ENCODE peak calls at places on chromosome 20, in six cellular contexts. One of them, this sample, is unnamed.

GRCh38 chr20:50516180-50516934 is 6.2 kb downstream of the PTPN1 start:
- DNase-seq in breast epithelium: no peak
- DNase-seq in AG04450: no peak
- DNase-seq in GM12865: peak; percentile 82
- DNase-seq in colonic mucosa: no peak
- DNase-seq in pancreas: no peak
- DNase-seq in this sample: no peak

GRCh38 chr20:11362450-11362849 is 555.2 kb upstream of the BTBD3 start:
- DNase-seq in GM12865: no peak
- DNase-seq in colonic mucosa: no peak
- DNase-seq in AG04450: no peak
- DNase-seq in breast epithelium: no peak
- DNase-seq in pancreas: no peak
- DNase-seq in this sample: no peak

GRCh38 chr20:18165553-18165952 is 27.9 kb downstream of the KAT14 start:
- DNase-seq in colonic mucosa: no peak
- DNase-seq in pancreas: no peak
- DNase-seq in breast epithelium: no peak
- DNase-seq in AG04450: no peak
- DNase-seq in GM12865: no peak
- DNase-seq in this sample: no peak

GRCh38 chr20:57259179-57260021 is 7.0 kb downstream of the BMP7 start:
- DNase-seq in GM12865: no peak
- DNase-seq in colonic mucosa: no peak
- DNase-seq in AG04450: no peak
- DNase-seq in pancreas: no peak
- DNase-seq in breast epithelium: no peak
- DNase-seq in this sample: no peak

GRCh38 chr20:52889225-52889624 is 82.9 kb upstream of the TSHZ2 start:
- DNase-seq in AG04450: no peak
- DNase-seq in GM12865: no peak
- DNase-seq in breast epithelium: no peak
- DNase-seq in pancreas: no peak
- DNase-seq in colonic mucosa: no peak
- DNase-seq in this sample: no peak

GRCh38 chr20:63529861-63530787 is 7.1 kb downstream of the PTK6 start:
- DNase-seq in GM12865: no peak
- DNase-seq in colonic mucosa: peak; percentile 18
- DNase-seq in AG04450: no peak
- DNase-seq in pancreas: no peak
- DNase-seq in breast epithelium: no peak
- DNase-seq in this sample: no peak

GRCh38 chr20:53972179-53972578 is 98.2 kb downstream of the BCAS1 start:
- DNase-seq in breast epithelium: no peak
- DNase-seq in colonic mucosa: no peak
- DNase-seq in GM12865: no peak
- DNase-seq in pancreas: no peak
- DNase-seq in AG04450: no peak
- DNase-seq in this sample: no peak

GRCh38 chr20:33791959-33792597 is 19.1 kb upstream of the CHMP4B start:
- DNase-seq in colonic mucosa: peak; percentile 69
- DNase-seq in pancreas: no peak
- DNase-seq in GM12865: peak; percentile 55
- DNase-seq in breast epithelium: no peak
- DNase-seq in AG04450: no peak
- DNase-seq in this sample: peak; percentile 86

GRCh38 chr20:63048516-63049190 is 41.9 kb upstream of the BHLHE23 start:
- DNase-seq in AG04450: no peak
- DNase-seq in colonic mucosa: no peak
- DNase-seq in breast epithelium: no peak
- DNase-seq in pancreas: no peak
- DNase-seq in GM12865: no peak
- DNase-seq in this sample: no peak

GRCh38 chr20:63241272-63241671 is 5.6 kb downstream of the BIRC7 start:
- DNase-seq in breast epithelium: no peak
- DNase-seq in pancreas: no peak
- DNase-seq in GM12865: no peak
- DNase-seq in AG04450: no peak
- DNase-seq in colonic mucosa: no peak
- DNase-seq in this sample: no peak

GRCh38 chr20:24987244-24987643 is 5.3 kb downstream of the APMAP start:
- DNase-seq in GM12865: no peak
- DNase-seq in pancreas: no peak
- DNase-seq in colonic mucosa: no peak
- DNase-seq in AG04450: no peak
- DNase-seq in breast epithelium: no peak
- DNase-seq in this sample: no peak

GRCh38 chr20:53621482-53622246 is 28.0 kb upstream of the ZNF217 start:
- DNase-seq in colonic mucosa: peak; percentile 67
- DNase-seq in breast epithelium: no peak
- DNase-seq in AG04450: no peak
- DNase-seq in pancreas: peak; percentile 60
- DNase-seq in GM12865: peak; percentile 61
- DNase-seq in this sample: peak; percentile 87

GRCh38 chr20:5735845-5736530 is 14.2 kb upstream of the SHLD1 start:
- DNase-seq in GM12865: no peak
- DNase-seq in pancreas: no peak
- DNase-seq in AG04450: no peak
- DNase-seq in colonic mucosa: peak; percentile 45
- DNase-seq in breast epithelium: no peak
- DNase-seq in this sample: no peak

GRCh38 chr20:37938954-37939353 is 36.0 kb downstream of the VSTM2L start:
- DNase-seq in pancreas: no peak
- DNase-seq in colonic mucosa: no peak
- DNase-seq in GM12865: no peak
- DNase-seq in AG04450: no peak
- DNase-seq in breast epithelium: peak; percentile 35
- DNase-seq in this sample: no peak

GRCh38 chr20:62411479-62412193 is 4.6 kb upstream of the CABLES2 start:
- DNase-seq in AG04450: no peak
- DNase-seq in GM12865: no peak
- DNase-seq in pancreas: no peak
- DNase-seq in colonic mucosa: peak; percentile 67
- DNase-seq in breast epithelium: no peak
- DNase-seq in this sample: no peak

GRCh38 chr20:44039741-44040140 is 125.1 kb downstream of the TOX2 start:
- DNase-seq in GM12865: no peak
- DNase-seq in pancreas: no peak
- DNase-seq in AG04450: no peak
- DNase-seq in breast epithelium: no peak
- DNase-seq in colonic mucosa: no peak
- DNase-seq in this sample: no peak

GRCh38 chr20:51752343-51752951 is 15.7 kb downstream of the ATP9A start:
- DNase-seq in colonic mucosa: no peak
- DNase-seq in pancreas: no peak
- DNase-seq in breast epithelium: no peak
- DNase-seq in AG04450: peak; percentile 69
- DNase-seq in GM12865: no peak
- DNase-seq in this sample: peak; percentile 47

GRCh38 chr20:2986466-2986865 is 57.0 kb upstream of the GNRH2 start:
- DNase-seq in GM12865: peak; percentile 9
- DNase-seq in breast epithelium: no peak
- DNase-seq in colonic mucosa: no peak
- DNase-seq in AG04450: no peak
- DNase-seq in pancreas: no peak
- DNase-seq in this sample: no peak

GRCh38 chr20:24097051-24097450 is 108.5 kb upstream of the GGTLC1 start:
- DNase-seq in pancreas: no peak
- DNase-seq in colonic mucosa: no peak
- DNase-seq in AG04450: no peak
- DNase-seq in breast epithelium: no peak
- DNase-seq in GM12865: no peak
- DNase-seq in this sample: no peak

GRCh38 chr20:50982372-50982771 is 23.8 kb downstream of the MOCS3 start:
- DNase-seq in AG04450: no peak
- DNase-seq in pancreas: no peak
- DNase-seq in GM12865: no peak
- DNase-seq in colonic mucosa: peak; percentile 75
- DNase-seq in breast epithelium: peak; percentile 86
- DNase-seq in this sample: peak; percentile 77

GRCh38 chr20:33281550-33282146 is 1.4 kb upstream of the BPIFB1 start:
- DNase-seq in pancreas: no peak
- DNase-seq in colonic mucosa: no peak
- DNase-seq in AG04450: no peak
- DNase-seq in GM12865: no peak
- DNase-seq in breast epithelium: no peak
- DNase-seq in this sample: peak; percentile 75

GRCh38 chr20:13515291-13515690 is 123.4 kb downstream of the TASP1 start:
- DNase-seq in colonic mucosa: no peak
- DNase-seq in pancreas: no peak
- DNase-seq in AG04450: no peak
- DNase-seq in breast epithelium: no peak
- DNase-seq in GM12865: no peak
- DNase-seq in this sample: no peak

GRCh38 chr20:63712191-63712590 is 4.4 kb downstream of the ZGPAT start:
- DNase-seq in GM12865: no peak
- DNase-seq in breast epithelium: no peak
- DNase-seq in colonic mucosa: no peak
- DNase-seq in AG04450: no peak
- DNase-seq in pancreas: no peak
- DNase-seq in this sample: no peak

GRCh38 chr20:33211817-33212424 is 5.2 kb upstream of the BPIFA3 start:
- DNase-seq in GM12865: peak; percentile 71
- DNase-seq in AG04450: no peak
- DNase-seq in colonic mucosa: peak; percentile 26
- DNase-seq in breast epithelium: no peak
- DNase-seq in pancreas: peak; percentile 77
- DNase-seq in this sample: peak; percentile 85

GRCh38 chr20:33933469-33933909 is 60.2 kb upstream of the RALY start:
- DNase-seq in colonic mucosa: peak; percentile 66
- DNase-seq in breast epithelium: peak; percentile 61
- DNase-seq in AG04450: no peak
- DNase-seq in GM12865: peak; percentile 84
- DNase-seq in pancreas: peak; percentile 62
- DNase-seq in this sample: peak; percentile 63

GRCh38 chr20:38143646-38144554 is 21.2 kb downstream of the TGM2 start:
- DNase-seq in GM12865: no peak
- DNase-seq in breast epithelium: no peak
- DNase-seq in pancreas: peak; percentile 69
- DNase-seq in AG04450: peak; percentile 48
- DNase-seq in colonic mucosa: peak; percentile 88
- DNase-seq in this sample: peak; percentile 90

GRCh38 chr20:51456511-51457280 is 85.8 kb downstream of the NFATC2 start:
- DNase-seq in breast epithelium: peak; percentile 97
- DNase-seq in AG04450: peak; percentile 94
- DNase-seq in pancreas: peak; percentile 94
- DNase-seq in GM12865: no peak
- DNase-seq in colonic mucosa: peak; percentile 95
- DNase-seq in this sample: peak; percentile 99

GRCh38 chr20:35319206-35320197 is 27.3 kb upstream of the FAM83C start:
- DNase-seq in GM12865: no peak
- DNase-seq in AG04450: no peak
- DNase-seq in pancreas: no peak
- DNase-seq in colonic mucosa: no peak
- DNase-seq in breast epithelium: no peak
- DNase-seq in this sample: no peak

GRCh38 chr20:43824699-43825402 is 89.8 kb upstream of the TOX2 start:
- DNase-seq in colonic mucosa: peak; percentile 17
- DNase-seq in GM12865: peak; percentile 70
- DNase-seq in pancreas: no peak
- DNase-seq in AG04450: no peak
- DNase-seq in breast epithelium: no peak
- DNase-seq in this sample: peak; percentile 19

GRCh38 chr20:36467076-36467999 is 74.0 kb upstream of the MYL9 start:
- DNase-seq in breast epithelium: no peak
- DNase-seq in GM12865: peak; percentile 84
- DNase-seq in pancreas: no peak
- DNase-seq in AG04450: no peak
- DNase-seq in colonic mucosa: peak; percentile 83
- DNase-seq in this sample: peak; percentile 69
- TF ChIP-seq CTCF in breast epithelium: no peak
- TF ChIP-seq CTCF in GM12865: no peak
- TF ChIP-seq CTCF in pancreas: no peak
- TF ChIP-seq CTCF in AG04450: no peak
- TF ChIP-seq CTCF in colonic mucosa: no peak
- TF ChIP-seq CTCF in this sample: no peak

DNA sequence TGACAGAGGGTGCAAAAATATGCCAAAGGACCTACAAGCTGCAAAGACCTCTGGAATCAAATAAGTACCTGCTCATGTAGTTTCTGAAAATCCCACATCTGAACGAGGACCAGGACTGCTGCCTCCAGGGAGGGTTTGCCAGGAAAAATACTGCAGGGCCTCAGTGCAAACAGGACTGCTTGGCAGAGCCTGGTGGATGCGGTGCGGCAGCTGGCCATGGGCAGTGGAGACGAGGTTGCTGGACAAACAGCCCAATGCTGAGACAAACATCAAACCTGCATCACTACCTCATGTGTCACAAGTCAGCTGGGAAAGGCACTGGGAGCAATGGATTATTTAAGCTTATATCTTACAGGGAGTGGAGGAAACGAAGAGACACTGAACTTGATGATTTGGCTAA is 238.8 kb downstream of the PAX1 start:
- DNase-seq in AG04450: no peak
- DNase-seq in breast epithelium: peak; percentile 57
- DNase-seq in pancreas: no peak
- DNase-seq in colonic mucosa: no peak
- DNase-seq in GM12865: no peak
- DNase-seq in this sample: no peak
- TF ChIP-seq CTCF in AG04450: no peak
- TF ChIP-seq CTCF in breast epithelium: no peak
- TF ChIP-seq CTCF in pancreas: no peak
- TF ChIP-seq CTCF in colonic mucosa: no peak
- TF ChIP-seq CTCF in GM12865: no peak
- TF ChIP-seq CTCF in this sample: no peak

GRCh38 chr20:59081036-59081435 is 38.5 kb upstream of the PRELID3B start:
- DNase-seq in colonic mucosa: no peak
- DNase-seq in GM12865: no peak
- DNase-seq in AG04450: no peak
- DNase-seq in pancreas: no peak
- DNase-seq in breast epithelium: no peak
- DNase-seq in this sample: no peak

GRCh38 chr20:59078231-59078630 is 35.6 kb upstream of the PRELID3B start:
- DNase-seq in AG04450: no peak
- DNase-seq in GM12865: no peak
- DNase-seq in pancreas: no peak
- DNase-seq in breast epithelium: no peak
- DNase-seq in colonic mucosa: no peak
- DNase-seq in this sample: no peak

GRCh38 chr20:59084041-59084841 is 41.7 kb upstream of the PRELID3B start:
- DNase-seq in pancreas: peak; percentile 36
- DNase-seq in AG04450: no peak
- DNase-seq in breast epithelium: no peak
- DNase-seq in GM12865: no peak
- DNase-seq in colonic mucosa: no peak
- DNase-seq in this sample: no peak

GRCh38 chr20:59082981-59083380 is 40.4 kb upstream of the PRELID3B start:
- DNase-seq in pancreas: no peak
- DNase-seq in colonic mucosa: no peak
- DNase-seq in breast epithelium: no peak
- DNase-seq in GM12865: no peak
- DNase-seq in AG04450: no peak
- DNase-seq in this sample: no peak

GRCh38 chr20:59082077-59082740 is 39.6 kb upstream of the PRELID3B start:
- DNase-seq in colonic mucosa: no peak
- DNase-seq in GM12865: peak; percentile 11
- DNase-seq in AG04450: no peak
- DNase-seq in pancreas: no peak
- DNase-seq in breast epithelium: no peak
- DNase-seq in this sample: no peak
- TF ChIP-seq CTCF in colonic mucosa: peak; percentile 41
- TF ChIP-seq CTCF in GM12865: peak; percentile 16
- TF ChIP-seq CTCF in AG04450: peak; percentile 42
- TF ChIP-seq CTCF in pancreas: peak; percentile 30
- TF ChIP-seq CTCF in breast epithelium: no peak
- TF ChIP-seq CTCF in this sample: peak; percentile 46

GRCh38 chr20:36632487-36633284 is 13.3 kb downstream of the SLA2 start:
- DNase-seq in pancreas: no peak
- DNase-seq in AG04450: no peak
- DNase-seq in breast epithelium: no peak
- DNase-seq in colonic mucosa: no peak
- DNase-seq in GM12865: no peak
- DNase-seq in this sample: no peak
- TF ChIP-seq CTCF in pancreas: no peak
- TF ChIP-seq CTCF in AG04450: no peak
- TF ChIP-seq CTCF in breast epithelium: no peak
- TF ChIP-seq CTCF in colonic mucosa: no peak
- TF ChIP-seq CTCF in GM12865: no peak
- TF ChIP-seq CTCF in this sample: no peak

This sample was measured in Calu3.